ENCODE peak calls at places on chromosomes 6 and 20, in five cellular contexts. One of them, this sample, is unnamed.

GRCh38 chr6:93713974-93714373 is 294.6 kb upstream of the EPHA7 start:
- DNase-seq in effector CD4-positive, alpha-beta T cell: no peak
- DNase-seq in iPS-NIHi11: no peak
- DNase-seq in dermis microvascular lymphatic vessel endothelial cell: no peak
- DNase-seq in lung: no peak
- DNase-seq in this sample: no peak

GRCh38 chr20:63636752-63637633 is 10.1 kb upstream of the GMEB2 start:
- DNase-seq in dermis microvascular lymphatic vessel endothelial cell: no peak
- DNase-seq in iPS-NIHi11: no peak
- DNase-seq in lung: no peak
- DNase-seq in effector CD4-positive, alpha-beta T cell: no peak
- DNase-seq in this sample: no peak

GRCh38 chr20:39851459-39851858 is 837.6 kb downstream of the MAFB start:
- DNase-seq in iPS-NIHi11: no peak
- DNase-seq in lung: no peak
- DNase-seq in dermis microvascular lymphatic vessel endothelial cell: no peak
- DNase-seq in effector CD4-positive, alpha-beta T cell: no peak
- DNase-seq in this sample: no peak

GRCh38 chr6:24949020-24949569 is 13.3 kb upstream of the RIPOR2 start:
- DNase-seq in iPS-NIHi11: no peak
- DNase-seq in lung: no peak
- DNase-seq in effector CD4-positive, alpha-beta T cell: no peak
- DNase-seq in dermis microvascular lymphatic vessel endothelial cell: no peak
- DNase-seq in this sample: no peak

GRCh38 chr6:5379647-5380242 is 118.4 kb downstream of the FARS2 start:
- DNase-seq in lung: no peak
- DNase-seq in iPS-NIHi11: peak
- DNase-seq in effector CD4-positive, alpha-beta T cell: no peak
- DNase-seq in dermis microvascular lymphatic vessel endothelial cell: peak
- DNase-seq in this sample: no peak

GRCh38 chr6:42960243-42961019 is at the start of gene GNMT:
- DNase-seq in dermis microvascular lymphatic vessel endothelial cell: no peak
- DNase-seq in lung: peak
- DNase-seq in iPS-NIHi11: peak
- DNase-seq in effector CD4-positive, alpha-beta T cell: peak
- DNase-seq in this sample: peak

GRCh38 chr20:25532015-25532751 is 53.1 kb downstream of the NINL start:
- DNase-seq in effector CD4-positive, alpha-beta T cell: no peak
- DNase-seq in lung: no peak
- DNase-seq in dermis microvascular lymphatic vessel endothelial cell: no peak
- DNase-seq in iPS-NIHi11: peak
- DNase-seq in this sample: no peak

GRCh38 chr20:62134735-62135231 is 8.4 kb downstream of the PSMA7 start:
- DNase-seq in effector CD4-positive, alpha-beta T cell: no peak
- DNase-seq in dermis microvascular lymphatic vessel endothelial cell: peak
- DNase-seq in lung: peak
- DNase-seq in iPS-NIHi11: no peak
- DNase-seq in this sample: peak

GRCh38 chr6:139742671-139743070 is 368.2 kb upstream of the CITED2 start:
- DNase-seq in iPS-NIHi11: no peak
- DNase-seq in lung: no peak
- DNase-seq in dermis microvascular lymphatic vessel endothelial cell: no peak
- DNase-seq in effector CD4-positive, alpha-beta T cell: no peak
- DNase-seq in this sample: no peak

GRCh38 chr6:105259912-105260889 is 80.4 kb upstream of the POPDC3 start:
- DNase-seq in effector CD4-positive, alpha-beta T cell: no peak
- DNase-seq in lung: no peak
- DNase-seq in dermis microvascular lymphatic vessel endothelial cell: peak
- DNase-seq in iPS-NIHi11: no peak
- DNase-seq in this sample: no peak

This sample was measured in gastrocnemius medialis.